ENCODE peak calls at places on chromosomes 6 and 20, in ten cellular contexts. One of them, this sample, is unnamed. For H3K4me1, the result is how much of the 10 kb centered on the place peaks cover.

GRCh38 chr6:71721642-71722041 is 164.7 kb upstream of the RIMS1 start:
- DNase-seq in tibial artery: peak
- DNase-seq in colonic mucosa: no peak
- DNase-seq in pancreas: no peak
- DNase-seq in Caco-2: no peak
- DNase-seq in heart right ventricle: peak
- DNase-seq in Peyer's patch: no peak
- DNase-seq in mesenchymal stem cell: no peak
- DNase-seq in body of pancreas: no peak
- DNase-seq in heart left ventricle: peak
- DNase-seq in this sample: no peak

GRCh38 chr6:12266571-12266970 is 23.6 kb upstream of the EDN1 start:
- DNase-seq in tibial artery: no peak
- DNase-seq in colonic mucosa: no peak
- DNase-seq in pancreas: no peak
- DNase-seq in Caco-2: no peak
- DNase-seq in heart right ventricle: no peak
- DNase-seq in Peyer's patch: no peak
- DNase-seq in mesenchymal stem cell: peak
- DNase-seq in body of pancreas: no peak
- DNase-seq in heart left ventricle: no peak
- DNase-seq in this sample: no peak

GRCh38 chr20:47428164-47428563 is 71.7 kb upstream of the ZMYND8 start:
- DNase-seq in tibial artery: no peak
- DNase-seq in colonic mucosa: no peak
- DNase-seq in pancreas: no peak
- DNase-seq in Caco-2: no peak
- DNase-seq in heart right ventricle: no peak
- DNase-seq in Peyer's patch: no peak
- DNase-seq in mesenchymal stem cell: no peak
- DNase-seq in body of pancreas: no peak
- DNase-seq in heart left ventricle: no peak
- DNase-seq in this sample: no peak

GRCh38 chr20:8721098-8721497 is 347.8 kb upstream of the PLCB4 start:
- DNase-seq in tibial artery: no peak
- DNase-seq in colonic mucosa: peak
- DNase-seq in pancreas: peak
- DNase-seq in Caco-2: no peak
- DNase-seq in heart right ventricle: peak
- DNase-seq in Peyer's patch: peak
- DNase-seq in mesenchymal stem cell: peak
- DNase-seq in body of pancreas: peak
- DNase-seq in heart left ventricle: peak
- DNase-seq in this sample: no peak

GRCh38 chr6:125995972-125996580 is 9.7 kb downstream of the TRMT11 start:
- DNase-seq in tibial artery: peak
- DNase-seq in colonic mucosa: peak
- DNase-seq in pancreas: peak
- DNase-seq in Caco-2: peak
- DNase-seq in heart right ventricle: peak
- DNase-seq in Peyer's patch: peak
- DNase-seq in mesenchymal stem cell: peak
- DNase-seq in body of pancreas: peak
- DNase-seq in heart left ventricle: peak
- DNase-seq in this sample: peak

GRCh38 chr6:67875877-67876383 is 759.2 kb upstream of the ADGRB3 start:
- DNase-seq in tibial artery: no peak
- DNase-seq in colonic mucosa: no peak
- DNase-seq in pancreas: no peak
- DNase-seq in Caco-2: no peak
- DNase-seq in heart right ventricle: no peak
- DNase-seq in Peyer's patch: no peak
- DNase-seq in mesenchymal stem cell: peak
- DNase-seq in body of pancreas: no peak
- DNase-seq in heart left ventricle: no peak
- DNase-seq in this sample: no peak

GRCh38 chr6:145372671-145373123 is 362.6 kb downstream of the EPM2A start:
- DNase-seq in tibial artery: no peak
- DNase-seq in colonic mucosa: no peak
- DNase-seq in pancreas: no peak
- DNase-seq in Caco-2: no peak
- DNase-seq in heart right ventricle: peak
- DNase-seq in Peyer's patch: no peak
- DNase-seq in mesenchymal stem cell: peak
- DNase-seq in body of pancreas: peak
- DNase-seq in heart left ventricle: peak
- DNase-seq in this sample: no peak

GRCh38 chr6:4342407-4343137 is 207.2 kb upstream of the ECI2 start:
- DNase-seq in tibial artery: no peak
- DNase-seq in colonic mucosa: no peak
- DNase-seq in pancreas: no peak
- DNase-seq in Caco-2: no peak
- DNase-seq in heart right ventricle: no peak
- DNase-seq in Peyer's patch: no peak
- DNase-seq in mesenchymal stem cell: no peak
- DNase-seq in body of pancreas: no peak
- DNase-seq in heart left ventricle: no peak
- DNase-seq in this sample: no peak

GRCh38 chr6:16057411-16057810 is 71.5 kb upstream of the MYLIP start:
- DNase-seq in tibial artery: no peak
- DNase-seq in colonic mucosa: no peak
- DNase-seq in pancreas: no peak
- DNase-seq in Caco-2: no peak
- DNase-seq in heart right ventricle: no peak
- DNase-seq in Peyer's patch: no peak
- DNase-seq in mesenchymal stem cell: no peak
- DNase-seq in body of pancreas: no peak
- DNase-seq in heart left ventricle: no peak
- DNase-seq in this sample: no peak

GRCh38 chr6:16061833-16062232 is 67.1 kb upstream of the MYLIP start:
- DNase-seq in tibial artery: no peak
- DNase-seq in colonic mucosa: no peak
- DNase-seq in pancreas: no peak
- DNase-seq in Caco-2: no peak
- DNase-seq in heart right ventricle: no peak
- DNase-seq in Peyer's patch: no peak
- DNase-seq in mesenchymal stem cell: no peak
- DNase-seq in body of pancreas: no peak
- DNase-seq in heart left ventricle: no peak
- DNase-seq in this sample: no peak

GRCh38 chr6:16058188-16058780 is 70.6 kb upstream of the MYLIP start:
- DNase-seq in tibial artery: no peak
- DNase-seq in colonic mucosa: no peak
- DNase-seq in pancreas: peak
- DNase-seq in Caco-2: no peak
- DNase-seq in heart right ventricle: no peak
- DNase-seq in Peyer's patch: no peak
- DNase-seq in mesenchymal stem cell: peak
- DNase-seq in body of pancreas: peak
- DNase-seq in heart left ventricle: no peak
- DNase-seq in this sample: no peak

GRCh38 chr6:16060039-16060438 is 68.8 kb upstream of the MYLIP start:
- DNase-seq in tibial artery: no peak
- DNase-seq in colonic mucosa: no peak
- DNase-seq in pancreas: no peak
- DNase-seq in Caco-2: no peak
- DNase-seq in heart right ventricle: no peak
- DNase-seq in Peyer's patch: no peak
- DNase-seq in mesenchymal stem cell: no peak
- DNase-seq in body of pancreas: no peak
- DNase-seq in heart left ventricle: no peak
- DNase-seq in this sample: no peak

DNA sequence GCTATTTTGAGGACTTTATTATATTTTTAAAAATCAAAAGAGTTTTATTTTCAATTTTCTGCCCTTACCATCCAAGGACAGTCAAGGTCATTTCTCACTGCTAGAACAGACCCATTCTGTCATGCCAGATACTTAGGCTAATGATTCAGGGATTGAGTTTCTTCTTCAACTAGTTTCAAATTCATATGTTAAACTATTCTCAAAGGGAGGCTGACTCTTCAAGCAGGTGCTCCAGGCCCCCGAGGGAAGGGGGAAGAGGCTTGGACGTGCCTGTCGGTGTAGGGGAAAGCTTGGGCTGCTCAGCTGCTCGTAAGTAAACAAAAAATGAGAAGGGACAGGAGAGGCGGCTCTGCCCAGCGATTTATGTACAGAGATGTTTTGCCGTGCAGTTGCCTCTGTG is 69.4 kb upstream of the MYLIP start:
- DNase-seq in tibial artery: no peak
- DNase-seq in colonic mucosa: no peak
- DNase-seq in pancreas: no peak
- DNase-seq in Caco-2: no peak
- DNase-seq in heart right ventricle: no peak
- DNase-seq in Peyer's patch: no peak
- DNase-seq in mesenchymal stem cell: no peak
- DNase-seq in body of pancreas: no peak
- DNase-seq in heart left ventricle: no peak
- DNase-seq in this sample: no peak
- H3K4me3 ChIP-seq in tibial artery: no peak
- H3K4me3 ChIP-seq in colonic mucosa: no peak
- H3K4me3 ChIP-seq in pancreas: no peak
- H3K4me3 ChIP-seq in Caco-2: no peak
- H3K4me3 ChIP-seq in heart right ventricle: no peak
- H3K4me3 ChIP-seq in Peyer's patch: no peak
- H3K4me3 ChIP-seq in mesenchymal stem cell: no peak
- H3K4me3 ChIP-seq in body of pancreas: no peak
- H3K4me3 ChIP-seq in heart left ventricle: no peak
- H3K4me3 ChIP-seq in this sample: no peak

DNA sequence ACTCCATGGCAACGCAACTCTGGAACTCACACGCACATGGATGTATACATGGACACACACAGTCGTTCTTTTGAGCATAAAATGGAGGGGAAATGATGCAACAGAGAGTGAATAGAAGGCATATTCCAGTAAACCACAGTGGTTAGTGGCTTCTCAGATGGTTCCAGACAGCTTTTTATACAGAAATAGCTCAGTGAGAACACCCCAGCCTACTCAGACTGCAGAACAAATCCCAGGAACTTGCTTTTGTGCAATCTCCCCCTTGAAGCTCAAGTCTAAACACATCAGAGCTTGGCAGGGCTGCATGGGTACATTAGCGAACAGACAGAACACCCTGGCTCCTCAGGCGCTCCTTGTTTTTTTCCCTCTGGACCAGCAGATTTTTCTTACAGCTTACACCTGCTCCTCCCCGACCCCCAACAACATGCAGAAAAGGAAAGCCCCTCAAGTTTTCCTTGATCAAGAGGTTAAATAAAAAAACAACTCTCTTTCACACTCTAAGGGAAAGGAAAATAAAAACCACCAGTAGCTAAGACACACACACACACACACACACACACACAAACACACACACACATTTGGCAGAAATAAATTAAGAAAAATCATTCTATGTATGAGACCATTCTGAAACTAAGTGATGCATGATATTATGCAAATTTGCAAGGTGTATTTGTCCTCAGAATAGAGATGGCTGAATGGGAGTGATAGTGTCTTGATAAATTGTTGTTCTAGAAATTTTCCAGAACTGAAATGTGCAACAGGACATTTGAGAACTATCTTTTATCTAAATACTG is 51.2 kb upstream of the RANBP9 start:
- DNase-seq in tibial artery: peak
- DNase-seq in colonic mucosa: peak
- DNase-seq in pancreas: no peak
- DNase-seq in Caco-2: no peak
- DNase-seq in heart right ventricle: no peak
- DNase-seq in Peyer's patch: peak
- DNase-seq in mesenchymal stem cell: peak
- DNase-seq in body of pancreas: no peak
- DNase-seq in heart left ventricle: no peak
- DNase-seq in this sample: peak
- H3K4me1 ChIP-seq in tibial artery: half or more
- H3K4me1 ChIP-seq in colonic mucosa: under half
- H3K4me1 ChIP-seq in pancreas: under half
- H3K4me1 ChIP-seq in Caco-2: under half
- H3K4me1 ChIP-seq in heart right ventricle: under half
- H3K4me1 ChIP-seq in Peyer's patch: under half
- H3K4me1 ChIP-seq in mesenchymal stem cell: under half
- H3K4me1 ChIP-seq in body of pancreas: under half
- H3K4me1 ChIP-seq in heart left ventricle: under half
- H3K4me1 ChIP-seq in this sample: under half

DNA sequence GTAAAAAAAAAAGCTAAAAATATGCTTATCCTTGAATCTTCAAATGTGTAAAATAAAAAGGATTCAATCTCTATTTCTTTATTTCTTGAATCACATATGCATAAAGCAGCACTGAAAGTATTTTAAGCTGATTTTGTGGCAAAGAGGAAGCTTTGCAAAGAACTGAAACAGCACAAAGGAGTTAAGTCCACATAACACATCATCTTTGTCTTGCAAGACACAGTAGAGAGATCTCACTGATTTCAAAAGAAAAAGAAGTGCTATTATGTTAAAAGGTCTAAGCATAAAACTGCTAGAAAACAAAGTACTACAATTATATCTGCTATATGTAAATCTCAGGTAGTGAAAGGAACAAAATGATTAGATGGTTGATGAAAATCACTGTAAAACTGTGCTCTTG is 127.1 kb upstream of the HMGCLL1 start:
- DNase-seq in tibial artery: no peak
- DNase-seq in colonic mucosa: no peak
- DNase-seq in pancreas: no peak
- DNase-seq in Caco-2: no peak
- DNase-seq in heart right ventricle: no peak
- DNase-seq in Peyer's patch: no peak
- DNase-seq in mesenchymal stem cell: no peak
- DNase-seq in body of pancreas: no peak
- DNase-seq in heart left ventricle: no peak
- DNase-seq in this sample: no peak
- H3K4me3 ChIP-seq in tibial artery: no peak
- H3K4me3 ChIP-seq in colonic mucosa: no peak
- H3K4me3 ChIP-seq in pancreas: no peak
- H3K4me3 ChIP-seq in Caco-2: no peak
- H3K4me3 ChIP-seq in heart right ventricle: no peak
- H3K4me3 ChIP-seq in Peyer's patch: no peak
- H3K4me3 ChIP-seq in mesenchymal stem cell: no peak
- H3K4me3 ChIP-seq in body of pancreas: no peak
- H3K4me3 ChIP-seq in heart left ventricle: no peak
- H3K4me3 ChIP-seq in this sample: no peak

GRCh38 chr6:50821431-50822077 is 2.9 kb downstream of the TFAP2B start:
- DNase-seq in tibial artery: no peak
- DNase-seq in colonic mucosa: no peak
- DNase-seq in pancreas: no peak
- DNase-seq in Caco-2: no peak
- DNase-seq in heart right ventricle: no peak
- DNase-seq in Peyer's patch: no peak
- DNase-seq in mesenchymal stem cell: no peak
- DNase-seq in body of pancreas: no peak
- DNase-seq in heart left ventricle: no peak
- DNase-seq in this sample: no peak

GRCh38 chr6:50824505-50824904 is 5.8 kb downstream of the TFAP2B start:
- DNase-seq in tibial artery: no peak
- DNase-seq in colonic mucosa: no peak
- DNase-seq in pancreas: no peak
- DNase-seq in Caco-2: no peak
- DNase-seq in heart right ventricle: no peak
- DNase-seq in Peyer's patch: no peak
- DNase-seq in mesenchymal stem cell: no peak
- DNase-seq in body of pancreas: no peak
- DNase-seq in heart left ventricle: no peak
- DNase-seq in this sample: no peak

GRCh38 chr6:50822078-50822476 is 3.4 kb downstream of the TFAP2B start:
- DNase-seq in tibial artery: no peak
- DNase-seq in colonic mucosa: no peak
- DNase-seq in pancreas: no peak
- DNase-seq in Caco-2: no peak
- DNase-seq in heart right ventricle: no peak
- DNase-seq in Peyer's patch: no peak
- DNase-seq in mesenchymal stem cell: no peak
- DNase-seq in body of pancreas: no peak
- DNase-seq in heart left ventricle: no peak
- DNase-seq in this sample: no peak

GRCh38 chr6:50825375-50826036 is 6.8 kb downstream of the TFAP2B start:
- DNase-seq in tibial artery: no peak
- DNase-seq in colonic mucosa: no peak
- DNase-seq in pancreas: no peak
- DNase-seq in Caco-2: no peak
- DNase-seq in heart right ventricle: no peak
- DNase-seq in Peyer's patch: no peak
- DNase-seq in mesenchymal stem cell: no peak
- DNase-seq in body of pancreas: no peak
- DNase-seq in heart left ventricle: no peak
- DNase-seq in this sample: no peak

DNA sequence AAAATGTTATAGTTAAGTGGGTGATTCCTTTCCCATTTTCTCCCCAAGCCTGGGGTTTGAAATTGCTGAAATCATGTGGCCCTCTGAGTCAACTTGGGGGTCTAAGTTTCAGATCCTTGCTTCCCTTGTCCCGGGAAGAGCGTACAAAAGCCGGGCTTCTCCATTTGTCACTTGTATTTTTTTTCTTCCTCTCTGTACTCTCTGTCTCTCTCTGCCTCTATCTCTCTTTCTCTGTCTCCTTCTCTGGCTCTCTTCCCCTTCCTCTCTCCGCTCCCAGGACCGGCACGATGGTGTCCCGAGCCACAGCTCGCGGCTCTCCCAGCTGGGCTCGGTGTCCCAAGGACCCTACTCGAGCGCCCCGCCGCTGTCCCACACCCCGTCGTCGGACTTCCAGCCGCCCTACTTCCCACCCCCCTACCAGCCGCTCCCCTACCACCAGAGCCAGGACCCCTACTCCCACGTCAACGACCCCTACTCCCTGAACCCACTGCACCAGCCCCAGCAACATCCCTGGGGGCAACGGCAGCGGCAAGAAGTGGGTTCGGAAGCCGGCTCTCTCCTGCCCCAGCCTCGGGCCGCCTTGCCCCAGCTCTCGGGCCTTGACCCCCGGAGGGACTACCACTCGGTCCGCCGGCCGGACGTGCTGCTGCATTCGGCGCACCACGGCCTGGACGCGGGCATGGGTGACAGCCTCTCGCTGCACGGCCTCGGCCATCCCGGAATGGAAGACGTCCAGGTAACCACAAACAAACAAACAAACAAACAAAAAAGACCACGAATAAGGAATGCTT is 4.7 kb downstream of the TFAP2B start:
- DNase-seq in tibial artery: no peak
- DNase-seq in colonic mucosa: no peak
- DNase-seq in pancreas: no peak
- DNase-seq in Caco-2: no peak
- DNase-seq in heart right ventricle: no peak
- DNase-seq in Peyer's patch: no peak
- DNase-seq in mesenchymal stem cell: no peak
- DNase-seq in body of pancreas: no peak
- DNase-seq in heart left ventricle: no peak
- DNase-seq in this sample: no peak
- H3K4me1 ChIP-seq in tibial artery: under half
- H3K4me1 ChIP-seq in colonic mucosa: under half
- H3K4me1 ChIP-seq in pancreas: under half
- H3K4me1 ChIP-seq in Caco-2: under half
- H3K4me1 ChIP-seq in heart right ventricle: under half
- H3K4me1 ChIP-seq in Peyer's patch: under half
- H3K4me1 ChIP-seq in mesenchymal stem cell: under half
- H3K4me1 ChIP-seq in body of pancreas: under half
- H3K4me1 ChIP-seq in heart left ventricle: under half
- H3K4me1 ChIP-seq in this sample: under half